ENCODE peak calls at places on chromosomes 1 and 21, in four cellular contexts. One of them, this sample, is unnamed.

GRCh38 chr1:14983277-14983676 is 170.3 kb upstream of the TMEM51 start:
- DNase-seq in HepG2: no peak
- DNase-seq in H1: no peak
- DNase-seq in K562: peak; percentile 46
- DNase-seq in this sample: no peak

GRCh38 chr1:224438989-224439388 is 4.4 kb upstream of the WDR26 start:
- DNase-seq in HepG2: peak; percentile 91
- DNase-seq in H1: no peak
- DNase-seq in K562: no peak
- DNase-seq in this sample: no peak

GRCh38 chr1:190022709-190023108 is 455.0 kb downstream of the BRINP3 start:
- DNase-seq in HepG2: no peak
- DNase-seq in H1: no peak
- DNase-seq in K562: no peak
- DNase-seq in this sample: peak; percentile 10

GRCh38 chr1:27413004-27413403 is 20.6 kb downstream of the GPR3 start:
- DNase-seq in HepG2: no peak
- DNase-seq in H1: no peak
- DNase-seq in K562: no peak
- DNase-seq in this sample: no peak

GRCh38 chr1:43388613-43389012 is 987 bp downstream of the MED8 start:
- DNase-seq in HepG2: no peak
- DNase-seq in H1: no peak
- DNase-seq in K562: no peak
- DNase-seq in this sample: no peak

GRCh38 chr1:181452746-181453145 is 30.6 kb upstream of the CACNA1E start:
- DNase-seq in HepG2: no peak
- DNase-seq in H1: no peak
- DNase-seq in K562: no peak
- DNase-seq in this sample: no peak

GRCh38 chr1:59290173-59290954 is 6.5 kb upstream of the FGGY start:
- DNase-seq in HepG2: peak; percentile 56
- DNase-seq in H1: peak; percentile 33
- DNase-seq in K562: peak; percentile 15
- DNase-seq in this sample: peak; percentile 88

GRCh38 chr1:156077430-156077760 is 4.9 kb downstream of the MEX3A start:
- DNase-seq in HepG2: no peak
- DNase-seq in H1: no peak
- DNase-seq in K562: no peak
- DNase-seq in this sample: no peak

GRCh38 chr1:7335224-7335879 is 435.7 kb upstream of the VAMP3 start:
- DNase-seq in HepG2: no peak
- DNase-seq in H1: no peak
- DNase-seq in K562: no peak
- DNase-seq in this sample: no peak

GRCh38 chr21:45381036-45381787 is 23.8 kb upstream of the COL18A1 start:
- DNase-seq in HepG2: no peak
- DNase-seq in H1: no peak
- DNase-seq in K562: no peak
- DNase-seq in this sample: no peak

GRCh38 chr21:9837946-9838801 is 683.2 kb upstream of the TPTE start:
- DNase-seq in HepG2: no peak
- DNase-seq in H1: no peak
- DNase-seq in K562: peak; percentile 44
- DNase-seq in this sample: no peak

DNA sequence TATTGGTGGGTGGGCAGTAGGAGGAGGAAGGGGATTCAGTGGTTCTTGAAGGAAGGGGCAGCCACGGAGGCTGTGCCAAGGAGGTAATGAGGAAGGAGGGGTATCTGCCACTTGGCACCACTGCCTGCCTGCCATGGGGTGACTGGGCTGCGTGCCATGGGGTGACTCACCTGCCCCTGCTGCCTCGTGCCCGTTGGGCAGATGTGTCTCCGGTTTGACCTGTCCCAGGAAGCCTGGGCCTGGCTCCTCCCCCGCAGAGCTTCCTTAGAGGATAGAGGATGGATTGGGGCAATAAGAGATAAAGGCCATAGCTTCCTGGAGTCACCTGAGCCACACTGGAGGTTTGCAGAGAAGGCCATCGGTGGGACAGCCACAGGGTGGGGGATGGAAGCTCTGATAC is 1.7 kb downstream of the PADI3 start:
- DNase-seq in HepG2: no peak
- DNase-seq in H1: no peak
- DNase-seq in K562: no peak
- DNase-seq in this sample: no peak
- TF ChIP-seq JUND in HepG2: no peak
- TF ChIP-seq JUND in H1: no peak
- TF ChIP-seq JUND in K562: no peak
- TF ChIP-seq JUND in this sample: peak; percentile 91

GRCh38 chr21:39385299-39386145 is 36.6 kb upstream of the HMGN1 start:
- DNase-seq in HepG2: peak; percentile 95
- DNase-seq in H1: no peak
- DNase-seq in K562: no peak
- DNase-seq in this sample: no peak
- TF ChIP-seq ATF3 in HepG2: no peak
- TF ChIP-seq ATF3 in H1: no peak
- TF ChIP-seq ATF3 in K562: no peak
- TF ChIP-seq ATF3 in this sample: no peak

GRCh38 chr1:39410915-39411436 is 80.5 kb upstream of the BMP8A start:
- DNase-seq in HepG2: peak; percentile 84
- DNase-seq in H1: no peak
- DNase-seq in K562: peak; percentile 65
- DNase-seq in this sample: no peak
- TF ChIP-seq JUND in HepG2: no peak
- TF ChIP-seq JUND in H1: no peak
- TF ChIP-seq JUND in K562: peak; percentile 40
- TF ChIP-seq JUND in this sample: no peak

GRCh38 chr1:201955009-201955749 is at the start of gene TIMM17A:
- DNase-seq in HepG2: peak; percentile 95
- DNase-seq in H1: peak; percentile 77
- DNase-seq in K562: peak; percentile 96
- DNase-seq in this sample: peak; percentile 96

GRCh38 chr1:201958348-201958747 is 3.0 kb downstream of the TIMM17A start:
- DNase-seq in HepG2: no peak
- DNase-seq in H1: no peak
- DNase-seq in K562: no peak
- DNase-seq in this sample: no peak

GRCh38 chr1:201955750-201956143 is 444 bp downstream of the TIMM17A start:
- DNase-seq in HepG2: no peak
- DNase-seq in H1: no peak
- DNase-seq in K562: no peak
- DNase-seq in this sample: no peak

GRCh38 chr1:201949491-201949890 is 3.1 kb upstream of the LMOD1 start:
- DNase-seq in HepG2: no peak
- DNase-seq in H1: no peak
- DNase-seq in K562: no peak
- DNase-seq in this sample: no peak

GRCh38 chr1:201954263-201955008 is 867 bp upstream of the TIMM17A start:
- DNase-seq in HepG2: no peak
- DNase-seq in H1: no peak
- DNase-seq in K562: no peak
- DNase-seq in this sample: no peak
- TF ChIP-seq ATF3 in HepG2: no peak
- TF ChIP-seq ATF3 in H1: no peak
- TF ChIP-seq ATF3 in K562: no peak
- TF ChIP-seq ATF3 in this sample: no peak

GRCh38 chr1:147225193-147225730 is at the start of gene FMO5:
- DNase-seq in HepG2: no peak
- DNase-seq in H1: peak; percentile 44
- DNase-seq in K562: peak; percentile 56
- DNase-seq in this sample: no peak
- TF ChIP-seq JUND in HepG2: no peak
- TF ChIP-seq JUND in H1: no peak
- TF ChIP-seq JUND in K562: no peak
- TF ChIP-seq JUND in this sample: no peak

GRCh38 chr1:90176530-90176929 is 181.6 kb downstream of the ZNF326 start:
- DNase-seq in HepG2: no peak
- DNase-seq in H1: no peak
- DNase-seq in K562: no peak
- DNase-seq in this sample: no peak

GRCh38 chr1:90174246-90174645 is 179.3 kb downstream of the ZNF326 start:
- DNase-seq in HepG2: no peak
- DNase-seq in H1: no peak
- DNase-seq in K562: no peak
- DNase-seq in this sample: no peak

GRCh38 chr1:90175490-90176157 is 180.7 kb downstream of the ZNF326 start:
- DNase-seq in HepG2: no peak
- DNase-seq in H1: no peak
- DNase-seq in K562: no peak
- DNase-seq in this sample: no peak
- TF ChIP-seq ATF3 in HepG2: no peak
- TF ChIP-seq ATF3 in H1: no peak
- TF ChIP-seq ATF3 in K562: no peak
- TF ChIP-seq ATF3 in this sample: no peak

GRCh38 chr1:234926574-234927311 is 201.9 kb downstream of the TOMM20 start:
- DNase-seq in HepG2: no peak
- DNase-seq in H1: no peak
- DNase-seq in K562: no peak
- DNase-seq in this sample: no peak

GRCh38 chr1:234927312-234927967 is 201.2 kb downstream of the TOMM20 start:
- DNase-seq in HepG2: no peak
- DNase-seq in H1: no peak
- DNase-seq in K562: no peak
- DNase-seq in this sample: no peak

GRCh38 chr1:234924450-234925355 is 203.9 kb downstream of the TOMM20 start:
- DNase-seq in HepG2: no peak
- DNase-seq in H1: no peak
- DNase-seq in K562: no peak
- DNase-seq in this sample: no peak

GRCh38 chr1:234926252-234926573 is 202.4 kb downstream of the TOMM20 start:
- DNase-seq in HepG2: no peak
- DNase-seq in H1: no peak
- DNase-seq in K562: no peak
- DNase-seq in this sample: no peak

DNA sequence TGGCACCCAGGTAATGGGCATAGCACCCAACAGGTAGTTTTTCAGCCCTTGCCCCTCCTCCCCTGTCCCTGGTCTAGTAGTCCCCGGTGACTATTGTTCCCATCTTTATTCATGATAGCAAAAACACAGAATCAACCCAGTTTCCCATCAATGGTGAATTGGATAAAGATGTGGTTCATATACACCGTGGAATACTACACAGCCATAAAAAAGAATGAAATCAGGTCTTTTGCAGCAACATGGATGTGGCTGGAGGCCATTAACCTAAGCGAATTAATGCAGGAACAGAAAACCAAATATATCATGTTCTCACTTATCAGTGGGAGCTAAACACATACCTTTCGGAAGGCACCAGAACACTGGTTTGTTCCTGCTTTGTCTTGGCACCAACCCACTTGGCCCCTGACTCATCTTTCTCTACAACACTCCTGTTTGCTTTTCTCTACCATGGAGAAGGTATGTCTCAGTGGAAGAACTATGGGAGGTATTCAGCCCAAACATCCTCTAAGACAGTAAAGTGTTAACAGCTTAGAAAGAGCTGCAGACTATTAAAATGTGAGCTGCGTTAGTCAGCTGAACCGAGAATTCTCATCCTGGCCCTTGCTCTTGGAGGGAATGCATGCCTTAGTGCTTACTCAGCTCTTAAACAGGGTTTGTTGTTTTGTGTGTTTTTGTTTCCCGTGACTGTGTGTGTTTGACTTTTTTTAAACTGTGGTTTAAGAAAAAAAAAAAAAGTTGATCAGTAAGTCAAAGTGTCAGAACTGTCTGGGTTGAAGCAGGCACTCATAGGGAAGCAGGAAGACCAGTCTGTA is 203.0 kb downstream of the TOMM20 start:
- DNase-seq in HepG2: peak; percentile 80
- DNase-seq in H1: peak; percentile 38
- DNase-seq in K562: no peak
- DNase-seq in this sample: peak; percentile 46
- TF ChIP-seq JUND in HepG2: no peak
- TF ChIP-seq JUND in H1: no peak
- TF ChIP-seq JUND in K562: no peak
- TF ChIP-seq JUND in this sample: peak; percentile 43

GRCh38 chr1:41643422-41643821 is 158.9 kb upstream of the EDN2 start:
- DNase-seq in HepG2: no peak
- DNase-seq in H1: no peak
- DNase-seq in K562: no peak
- DNase-seq in this sample: no peak
- TF ChIP-seq ATF3 in HepG2: no peak
- TF ChIP-seq ATF3 in H1: no peak
- TF ChIP-seq ATF3 in K562: no peak
- TF ChIP-seq ATF3 in this sample: no peak